ENCODE peak calls at places on chromosome 20, in five cellular contexts. C, T, A, L and X are unnamed samples.

GRCh38 chr20:19881990-19882389 is 123.9 kb downstream of the RIN2 start:
- DNase-seq in C (no peak), A (no peak), L (no peak), T (no peak), X (no peak)

GRCh38 chr20:47866480-47866879 is 81.2 kb upstream of the SULF2 start:
- DNase-seq in A (no peak), C (no peak), T (no peak), L (no peak), X (no peak)

GRCh38 chr20:14992961-14993360 is 655.5 kb upstream of the FLRT3 start:
- DNase-seq in A (no peak), L (no peak), C (no peak), T (no peak), X (no peak)

GRCh38 chr20:5885866-5886265 is 64.5 kb downstream of the TRMT6 start:
- DNase-seq in A (no peak), C (no peak), L (no peak), T (no peak), X (no peak)

GRCh38 chr20:51446656-51447055 is 95.9 kb downstream of the NFATC2 start:
- DNase-seq in L (no peak), C (no peak), A (no peak), T (no peak), X (peak)

GRCh38 chr20:33211817-33212424 is 5.2 kb upstream of the BPIFA3 start:
- DNase-seq in A (no peak), T (peak), L (no peak), C (no peak), X (peak)

GRCh38 chr20:42678895-42679294 is 510.8 kb downstream of the PTPRT start:
- DNase-seq in T (peak), A (no peak), L (no peak), C (no peak), X (peak)

GRCh38 chr20:6705920-6706500 is 61.5 kb upstream of the BMP2 start:
- DNase-seq in L (no peak), T (no peak), C (no peak), A (no peak), X (no peak)

GRCh38 chr20:54112221-54112884 is 42.0 kb upstream of the BCAS1 start:
- DNase-seq in A (no peak), C (no peak), L (no peak), T (no peak), X (no peak)

GRCh38 chr20:37345339-37346231 is at the start of gene SRC:
- DNase-seq in T (peak), L (peak), C (peak), A (no peak), X (peak)
- H3K4me3 ChIP-seq in T (peak), L (peak), C (peak), A (peak), X (peak)

GRCh38 chr20:37903317-37904007 is 535 bp downstream of the VSTM2L start:
- DNase-seq in C (no peak), L (no peak), A (no peak), T (no peak), X (no peak)
- H3K4me3 ChIP-seq in C (peak), L (no peak), A (peak), T (no peak), X (no peak)

GRCh38 chr20:59165794-59166709 is 2.4 kb downstream of the ZNF831 start:
- DNase-seq in C (no peak), A (no peak), L (no peak), T (peak), X (no peak)
- H3K4me3 ChIP-seq in C (no peak), A (no peak), L (no peak), T (no peak), X (no peak)

GRCh38 chr20:35224536-35224935 is 2.0 kb upstream of the MMP24 start:
- DNase-seq in C (no peak), T (no peak), A (no peak), L (no peak), X (no peak)

GRCh38 chr20:35225319-35226125 is 968 bp upstream of the MMP24 start:
- DNase-seq in C (no peak), A (no peak), L (no peak), T (peak), X (peak)

GRCh38 chr20:35223941-35224340 is 2.5 kb upstream of the MMP24 start:
- DNase-seq in T (no peak), C (no peak), L (no peak), A (no peak), X (no peak)

GRCh38 chr20:35226126-35226774 is at the start of gene MMP24:
- DNase-seq in A (no peak), T (peak), C (no peak), L (no peak), X (peak)

DNA sequence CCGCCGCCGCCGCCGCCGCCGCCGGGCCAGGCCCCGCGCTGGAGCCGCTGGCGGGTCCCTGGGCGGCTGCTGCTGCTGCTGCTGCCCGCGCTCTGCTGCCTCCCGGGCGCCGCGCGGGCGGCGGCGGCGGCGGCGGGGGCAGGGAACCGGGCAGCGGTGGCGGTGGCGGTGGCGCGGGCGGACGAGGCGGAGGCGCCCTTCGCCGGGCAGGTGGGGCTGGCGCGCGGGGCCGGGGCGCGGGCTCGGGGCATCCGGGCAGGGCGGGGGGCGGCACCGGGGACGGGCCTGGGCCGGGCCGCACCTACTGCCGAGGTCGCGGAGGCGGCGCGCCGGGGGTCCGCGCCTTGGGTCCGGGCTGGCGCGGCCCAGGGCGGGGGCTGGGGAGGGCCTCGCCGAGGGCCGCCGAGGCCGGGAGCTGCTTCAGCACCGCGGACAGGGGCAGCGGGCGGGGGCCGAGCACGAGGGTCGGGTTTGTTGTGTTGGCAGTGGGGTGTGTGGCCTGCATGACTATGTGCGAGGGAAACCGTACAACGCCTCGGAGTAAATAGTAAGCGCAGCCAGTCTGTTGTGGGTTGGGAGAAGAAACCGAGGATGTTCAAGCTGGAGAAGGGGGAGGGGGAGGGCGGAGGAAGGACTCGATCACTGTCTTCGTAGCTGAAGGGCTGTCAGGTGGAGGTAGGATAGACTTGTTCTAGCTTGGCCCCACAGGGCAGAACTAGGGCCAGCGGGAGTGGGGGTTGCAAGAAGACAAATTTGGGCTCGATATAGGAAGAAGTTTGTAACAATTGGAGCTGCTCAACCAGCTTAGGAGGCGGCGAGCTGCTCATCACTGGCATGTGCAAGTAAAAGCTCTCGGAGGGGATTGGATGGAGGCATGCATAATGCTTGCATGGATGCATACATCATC is 538 bp downstream of the MMP24 start:
- DNase-seq in A (no peak), T (peak), C (peak), L (peak), X (peak)
- H3K4me3 ChIP-seq in A (peak), T (peak), C (peak), L (peak), X (no peak)

DNA sequence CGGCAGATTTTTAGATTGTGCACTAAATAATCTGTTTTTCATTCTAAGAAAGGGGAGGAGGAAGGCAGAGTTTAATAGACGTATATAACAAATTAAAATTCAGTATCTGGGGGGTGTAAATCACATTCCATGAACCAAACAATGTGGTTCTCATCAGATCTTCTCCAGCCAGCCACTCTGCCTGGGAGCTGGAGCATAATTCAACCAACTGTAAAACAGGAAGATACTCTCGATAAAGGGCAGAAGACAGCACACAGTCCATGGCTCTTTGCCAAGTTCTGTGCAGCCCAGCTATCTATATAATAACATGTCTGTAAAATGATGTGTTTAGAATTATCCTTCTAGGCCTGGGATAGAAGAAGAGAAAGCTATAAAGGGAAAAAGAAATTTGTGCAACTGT is 289.9 kb upstream of the ZFP64 start:
- DNase-seq in A (no peak), L (no peak), C (no peak), T (no peak), X (no peak)
- H3K4me3 ChIP-seq in A (no peak), L (no peak), C (no peak), T (no peak), X (no peak)

GRCh38 chr20:62473717-62474584 is 1.8 kb downstream of the GATA5 start:
- DNase-seq in C (peak), T (peak), L (no peak), A (no peak), X (peak)

GRCh38 chr20:62475819-62476073 is at the start of gene GATA5:
- DNase-seq in T (peak), L (no peak), C (no peak), A (no peak), X (no peak)

GRCh38 chr20:62475027-62475818 is 572 bp downstream of the GATA5 start:
- DNase-seq in L (no peak), A (no peak), T (peak), C (peak), X (peak)

GRCh38 chr20:62473200-62473585 is 2.6 kb downstream of the GATA5 start:
- DNase-seq in C (no peak), A (no peak), T (no peak), L (no peak), X (no peak)

GRCh38 chr20:62474585-62475026 is 1.2 kb downstream of the GATA5 start:
- DNase-seq in A (no peak), C (no peak), T (no peak), L (no peak), X (no peak)
- H3K4me3 ChIP-seq in A (no peak), C (peak), T (peak), L (no peak), X (no peak)

GRCh38 chr20:60057123-60057865 is 99.1 kb downstream of the CDH26 start:
- DNase-seq in T (peak), A (no peak), L (peak), C (peak), X (peak)
- H3K4me3 ChIP-seq in T (no peak), A (no peak), L (no peak), C (no peak), X (no peak)

GRCh38 chr20:21433329-21433890 is 36.1 kb upstream of the NKX2-4 start:
- DNase-seq in T (no peak), C (no peak), A (no peak), L (no peak), X (no peak)

GRCh38 chr20:21435576-21435975 is 38.2 kb upstream of the NKX2-4 start:
- DNase-seq in T (no peak), C (no peak), A (no peak), L (no peak), X (no peak)

GRCh38 chr20:21436186-21436585 is 38.9 kb upstream of the NKX2-4 start:
- DNase-seq in T (no peak), L (no peak), C (no peak), A (peak), X (no peak)

GRCh38 chr20:21437816-21438215 is 40.5 kb upstream of the NKX2-4 start:
- DNase-seq in A (no peak), L (no peak), C (no peak), T (no peak), X (no peak)

DNA sequence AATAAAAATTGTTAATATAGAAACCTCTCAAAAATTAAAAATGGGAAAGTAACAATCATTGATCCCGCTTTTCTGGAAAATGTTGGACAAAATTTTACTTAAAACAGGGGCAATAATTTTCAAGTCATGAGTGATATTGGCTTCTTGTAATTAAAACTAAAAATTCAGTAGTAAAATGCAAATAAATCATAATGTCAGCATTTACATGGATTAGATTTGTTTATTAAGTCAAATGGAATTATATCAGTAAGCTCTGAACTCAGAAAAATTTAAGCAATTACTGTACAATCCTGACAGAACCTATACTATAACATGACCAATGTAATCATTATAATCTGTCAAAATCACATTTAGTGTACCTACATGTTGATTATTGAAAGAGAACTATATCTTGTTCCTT is 39.9 kb upstream of the NKX2-4 start:
- DNase-seq in A (no peak), L (no peak), T (no peak), C (no peak), X (no peak)
- H3K4me3 ChIP-seq in A (no peak), L (no peak), T (no peak), C (no peak), X (no peak)

DNA sequence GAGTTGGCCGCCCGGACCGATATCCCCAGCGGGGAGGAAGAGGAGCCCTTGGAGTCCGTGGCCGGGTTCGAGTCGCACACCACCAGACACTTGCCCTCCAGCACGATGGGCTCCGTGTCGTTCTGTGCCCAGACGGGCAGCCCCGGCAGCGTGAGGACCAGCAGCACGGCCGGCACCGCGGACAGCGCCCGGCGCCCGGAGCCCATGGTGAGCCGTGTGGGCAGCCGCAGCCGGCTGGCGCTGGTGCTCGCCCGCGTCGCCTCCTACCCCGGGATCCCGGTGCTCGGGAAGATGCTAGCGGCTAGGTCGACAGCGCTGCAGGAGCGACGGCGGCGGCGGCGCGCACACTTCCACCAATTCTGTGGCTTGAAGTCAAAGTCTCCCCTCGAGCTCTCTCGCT is 1.4 kb downstream of the CBLN4 start:
- DNase-seq in A (no peak), L (no peak), C (peak), T (peak), X (peak)
- H3K4me3 ChIP-seq in A (no peak), L (no peak), C (no peak), T (no peak), X (no peak)